ENCODE peak calls at places on chromosomes 3 and 15, in six cellular contexts. I is body of pancreas, O is IMR-90, B is psoas muscle, U is neural progenitor cell, N is RWPE2. W is an unnamed sample.

GRCh38 chr3:187957209-187957981 is 196.6 kb upstream of the LPP start:
- DNase-seq in B (peak; percentile 67), U (no peak), N (no peak), O (no peak), I (no peak), W (no peak)

GRCh38 chr15:72859757-72860145 is 76.2 kb upstream of the ADPGK start:
- DNase-seq in O (no peak), I (no peak), N (no peak), B (no peak), U (no peak), W (no peak)

GRCh38 chr15:66459818-66460615 is 37.5 kb downstream of the SNAPC5 start:
- DNase-seq in O (peak; percentile 77), U (no peak), N (peak; percentile 79), I (no peak), B (no peak), W (peak; percentile 44)

GRCh38 chr3:107142786-107143185 is 234.5 kb upstream of the CCDC54 start:
- DNase-seq in U (peak; percentile 76), B (no peak), O (no peak), N (no peak), I (no peak), W (no peak)

GRCh38 chr3:10404876-10405275 is 84.0 kb upstream of the SEC13 start:
- DNase-seq in N (no peak), O (no peak), U (no peak), I (no peak), B (no peak), W (no peak)

GRCh38 chr3:50211930-50212329 is 6.9 kb downstream of the SLC38A3 start:
- DNase-seq in B (no peak), I (no peak), O (peak; percentile 20), N (no peak), U (no peak), W (peak; percentile 34)

GRCh38 chr15:75051161-75051560 is 27.8 kb downstream of the PPCDC start:
- DNase-seq in U (no peak), O (no peak), I (no peak), N (no peak), B (peak; percentile 53), W (no peak)

GRCh38 chr15:32042269-32042996 is 12.1 kb downstream of the CHRNA7 start:
- DNase-seq in O (no peak), U (no peak), N (no peak), I (no peak), B (no peak), W (no peak)

GRCh38 chr15:38819343-38819858 is 254.8 kb upstream of the RASGRP1 start:
- DNase-seq in N (no peak), U (peak; percentile 27), O (no peak), I (no peak), B (no peak), W (no peak)

GRCh38 chr3:44885618-44886017 is 11.2 kb downstream of the TGM4 start:
- DNase-seq in O (peak; percentile 96), I (no peak), U (no peak), B (no peak), N (peak; percentile 95), W (peak; percentile 83)

GRCh38 chr15:33142708-33143107 is 51.8 kb downstream of the FMN1 start:
- DNase-seq in N (no peak), O (no peak), U (no peak), B (no peak), I (no peak), W (peak; percentile 55)

GRCh38 chr3:17535173-17535730 is 207.2 kb downstream of the TBC1D5 start:
- DNase-seq in N (no peak), B (no peak), U (no peak), O (no peak), I (no peak), W (no peak)

GRCh38 chr15:81000144-81000625 is 538 bp upstream of the TLNRD1 start:
- DNase-seq in I (no peak), N (no peak), O (no peak), B (no peak), U (no peak), W (no peak)

GRCh38 chr15:60546764-60547163 is 67.8 kb upstream of the ICE2 start:
- DNase-seq in B (no peak), O (no peak), U (no peak), I (no peak), N (no peak), W (no peak)

GRCh38 chr15:85886345-85886935 is 91.7 kb upstream of the KLHL25 start:
- DNase-seq in B (peak; percentile 89), O (no peak), I (no peak), U (no peak), N (no peak), W (no peak)

GRCh38 chr3:123096701-123097100 is 29.9 kb downstream of the PDIA5 start:
- DNase-seq in N (no peak), I (peak; percentile 42), B (peak; percentile 66), U (no peak), O (peak; percentile 75), W (no peak)

GRCh38 chr3:141291610-141292345 is 60.2 kb downstream of the PXYLP1 start:
- DNase-seq in N (no peak), O (no peak), I (no peak), B (no peak), U (no peak), W (no peak)
- TF ChIP-seq CTCF in N (no peak), O (no peak), I (no peak), B (no peak), U (no peak), W (no peak)

GRCh38 chr3:142975316-142975995 is 12.0 kb upstream of the PAQR9 start:
- DNase-seq in N (no peak), B (no peak), I (no peak), U (no peak), O (no peak), W (no peak)

GRCh38 chr3:142972092-142972753 is 8.7 kb upstream of the PAQR9 start:
- DNase-seq in N (no peak), O (no peak), U (no peak), B (no peak), I (no peak), W (no peak)

GRCh38 chr3:142971431-142971830 is 8.0 kb upstream of the PAQR9 start:
- DNase-seq in B (no peak), O (no peak), U (no peak), N (no peak), I (no peak), W (no peak)

GRCh38 chr3:142976621-142977398 is 13.3 kb upstream of the PAQR9 start:
- DNase-seq in B (peak; percentile 90), O (peak; percentile 96), N (peak; percentile 85), U (no peak), I (peak; percentile 77), W (peak; percentile 93)

DNA sequence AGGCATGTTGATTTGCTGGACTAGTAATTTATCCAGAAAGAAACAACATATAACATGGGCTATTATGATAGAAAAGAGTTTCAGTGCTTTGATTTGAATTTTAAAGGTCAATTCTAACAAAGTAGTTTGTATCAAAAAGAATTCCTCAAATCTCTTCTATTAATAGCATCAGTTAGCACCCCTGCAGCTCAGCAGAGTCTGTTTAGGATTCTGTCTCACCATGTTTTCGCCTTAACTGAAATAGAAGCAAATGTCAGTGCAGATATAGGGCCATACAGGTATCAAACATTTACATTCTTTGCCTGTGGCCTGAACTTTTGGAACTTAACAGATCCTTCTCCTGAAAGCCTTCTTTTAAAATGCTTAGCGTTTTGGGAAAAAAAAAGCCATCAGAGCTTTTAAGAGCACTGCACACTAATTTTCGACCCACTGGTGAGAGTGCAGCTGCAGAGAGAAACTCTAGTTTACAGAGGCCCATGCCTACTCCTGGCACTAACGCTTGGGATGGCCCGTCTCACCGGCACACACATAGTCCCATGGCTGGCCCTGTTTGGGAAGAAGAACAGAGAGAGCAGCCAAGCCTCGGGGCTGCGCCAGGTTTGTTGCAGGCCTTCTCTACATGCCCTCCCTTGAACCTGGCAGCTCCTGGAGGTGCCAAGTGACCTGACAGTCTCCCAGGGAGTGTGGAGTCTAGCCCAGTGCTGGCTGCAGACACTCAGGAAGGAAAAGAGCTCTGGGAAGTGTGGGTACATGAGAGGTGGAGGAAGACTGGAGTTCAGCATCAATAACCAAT is 9.9 kb upstream of the PAQR9 start:
- DNase-seq in I (no peak), O (no peak), B (peak; percentile 92), U (no peak), N (no peak), W (no peak)
- H3K4me3 ChIP-seq in I (no peak overlapping the region), O (no peak overlapping the region), B (no peak overlapping the region), U (no peak overlapping the region), N (no peak overlapping the region), W (no peak overlapping the region)

GRCh38 chr3:16361087-16361486 is 96.1 kb downstream of the OXNAD1 start:
- DNase-seq in O (no peak), U (no peak), I (no peak), N (no peak), B (no peak), W (no peak)
- H3K36me3 ChIP-seq in O (peaks cover 39% of the 10 kb centered on the region), U (no peaks in the 10 kb centered on the region), I (no peaks in the 10 kb centered on the region), N (no peaks in the 10 kb centered on the region), B (peaks cover 14% of the 10 kb centered on the region), W (no peaks in the 10 kb centered on the region)

DNA sequence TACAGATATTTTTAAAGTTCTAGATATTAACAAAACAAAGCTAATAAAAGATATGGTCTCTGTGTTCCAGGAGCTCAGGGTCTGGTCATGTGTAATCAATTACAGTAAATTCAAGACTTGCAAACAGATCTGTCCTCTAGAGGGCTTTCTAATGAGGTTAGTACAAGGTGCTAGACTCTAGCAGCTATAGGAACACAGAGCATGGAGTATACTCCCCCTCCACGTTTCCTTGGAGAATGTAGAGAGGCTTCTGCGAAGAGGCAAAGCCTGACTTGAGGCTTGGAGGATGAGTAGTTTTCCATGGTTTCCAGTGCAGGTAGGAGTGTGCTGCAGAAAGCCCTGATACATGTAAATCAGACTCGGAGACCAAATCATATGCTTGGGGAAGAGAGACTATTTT is 32.7 kb upstream of the DLG1 start:
- DNase-seq in B (no peak), I (no peak), O (no peak), N (no peak), U (no peak), W (no peak)
- TF ChIP-seq CTCF in B (no peak), I (no peak), O (no peak), N (peak; percentile 20), U (no peak), W (no peak)

GRCh38 chr3:192917258-192917507 is 473 bp downstream of the MB21D2 start:
- DNase-seq in I (no peak), B (no peak), O (no peak), N (no peak), U (no peak), W (no peak)

GRCh38 chr3:192916455-192917257 is 1.0 kb downstream of the MB21D2 start:
- DNase-seq in U (peak; percentile 74), B (peak; percentile 86), O (peak; percentile 73), N (peak; percentile 67), I (peak; percentile 49), W (no peak)

GRCh38 chr3:192915306-192915705 is 2.4 kb downstream of the MB21D2 start:
- DNase-seq in U (peak; percentile 81), B (no peak), O (peak; percentile 68), N (no peak), I (no peak), W (no peak)

GRCh38 chr3:192914873-192915272 is 2.8 kb downstream of the MB21D2 start:
- DNase-seq in O (no peak), U (no peak), I (no peak), B (no peak), N (no peak), W (no peak)

DNA sequence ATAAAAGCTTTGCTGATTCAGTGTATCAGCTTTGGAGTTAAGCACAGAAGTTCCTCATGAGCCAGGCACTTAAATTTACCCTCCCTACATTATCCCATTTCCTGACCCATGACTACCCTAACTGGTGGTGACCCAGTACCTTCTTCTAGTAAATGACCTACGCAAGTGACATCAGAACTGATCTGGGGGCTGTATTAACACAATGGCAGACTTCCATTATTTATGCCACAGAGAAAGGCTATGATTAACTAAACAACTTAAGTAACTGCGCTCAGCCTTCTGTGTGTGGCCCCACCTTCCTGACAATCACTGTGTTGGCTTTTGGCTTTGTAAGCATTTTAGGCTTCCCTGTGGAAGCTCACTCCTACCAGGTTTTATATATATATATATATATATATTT is 1.9 kb downstream of the MB21D2 start:
- DNase-seq in B (no peak), I (no peak), O (peak; percentile 36), N (no peak), U (peak; percentile 16), W (no peak)
- H3K4me3 ChIP-seq in B (peak overlapping the region; percentile 71), I (no peak overlapping the region), O (peak overlapping the region; percentile 31), N (peak overlapping the region; percentile 74), U (peak overlapping the region; percentile 92), W (peak overlapping the region; percentile 90)

W was measured in kidney epithelial cell.